ENCODE peak calls at places on chromosomes 5 and 9, in ten cellular contexts. One of them, this sample, is unnamed.

GRCh38 chr5:66884589-66885228 is 288.5 kb downstream of the MAST4 start:
- DNase-seq in GM23338: no peak
- DNase-seq in cardiac fibroblast: no peak
- DNase-seq in pancreas: no peak
- DNase-seq in left ventricle myocardium inferior: no peak
- DNase-seq in tibial nerve: no peak
- DNase-seq in lower lobe of right lung: no peak
- DNase-seq in foreskin fibroblast: no peak
- DNase-seq in Panc1: no peak
- DNase-seq in choroid plexus epithelial cell: no peak
- DNase-seq in this sample: no peak

GRCh38 chr5:33299621-33300208 is 141.1 kb upstream of the TARS1 start:
- DNase-seq in tibial nerve: no peak
- DNase-seq in cardiac fibroblast: peak
- DNase-seq in pancreas: no peak
- DNase-seq in foreskin fibroblast: peak
- DNase-seq in GM23338: peak
- DNase-seq in left ventricle myocardium inferior: no peak
- DNase-seq in lower lobe of right lung: no peak
- DNase-seq in choroid plexus epithelial cell: peak
- DNase-seq in Panc1: peak
- DNase-seq in this sample: no peak

GRCh38 chr9:129145316-129145715 is 32.7 kb downstream of the IER5L start:
- DNase-seq in foreskin fibroblast: peak
- DNase-seq in left ventricle myocardium inferior: no peak
- DNase-seq in tibial nerve: no peak
- DNase-seq in pancreas: no peak
- DNase-seq in GM23338: no peak
- DNase-seq in cardiac fibroblast: peak
- DNase-seq in choroid plexus epithelial cell: peak
- DNase-seq in Panc1: no peak
- DNase-seq in lower lobe of right lung: no peak
- DNase-seq in this sample: no peak

GRCh38 chr9:21104787-21105186 is 27.0 kb upstream of the IFNB1 start:
- DNase-seq in foreskin fibroblast: no peak
- DNase-seq in lower lobe of right lung: no peak
- DNase-seq in Panc1: no peak
- DNase-seq in pancreas: no peak
- DNase-seq in tibial nerve: no peak
- DNase-seq in cardiac fibroblast: no peak
- DNase-seq in choroid plexus epithelial cell: no peak
- DNase-seq in left ventricle myocardium inferior: no peak
- DNase-seq in GM23338: no peak
- DNase-seq in this sample: no peak

GRCh38 chr9:7491641-7492040 is 307.9 kb downstream of the DMAC1 start:
- DNase-seq in lower lobe of right lung: no peak
- DNase-seq in GM23338: no peak
- DNase-seq in foreskin fibroblast: no peak
- DNase-seq in cardiac fibroblast: no peak
- DNase-seq in left ventricle myocardium inferior: no peak
- DNase-seq in choroid plexus epithelial cell: no peak
- DNase-seq in tibial nerve: no peak
- DNase-seq in Panc1: no peak
- DNase-seq in pancreas: no peak
- DNase-seq in this sample: no peak

GRCh38 chr9:9942764-9943424 is 669.9 kb downstream of the PTPRD start:
- DNase-seq in pancreas: peak
- DNase-seq in tibial nerve: peak
- DNase-seq in foreskin fibroblast: peak
- DNase-seq in GM23338: peak
- DNase-seq in cardiac fibroblast: peak
- DNase-seq in choroid plexus epithelial cell: peak
- DNase-seq in left ventricle myocardium inferior: peak
- DNase-seq in lower lobe of right lung: peak
- DNase-seq in Panc1: peak
- DNase-seq in this sample: peak

GRCh38 chr9:88777498-88778312 is 213.6 kb upstream of the S1PR3 start:
- DNase-seq in GM23338: no peak
- DNase-seq in choroid plexus epithelial cell: peak
- DNase-seq in left ventricle myocardium inferior: peak
- DNase-seq in cardiac fibroblast: peak
- DNase-seq in pancreas: no peak
- DNase-seq in lower lobe of right lung: no peak
- DNase-seq in tibial nerve: no peak
- DNase-seq in Panc1: no peak
- DNase-seq in foreskin fibroblast: no peak
- DNase-seq in this sample: no peak

GRCh38 chr5:17992296-17992695 is 358.0 kb downstream of the TAF11L14 start:
- DNase-seq in lower lobe of right lung: no peak
- DNase-seq in Panc1: no peak
- DNase-seq in left ventricle myocardium inferior: no peak
- DNase-seq in choroid plexus epithelial cell: no peak
- DNase-seq in foreskin fibroblast: no peak
- DNase-seq in tibial nerve: no peak
- DNase-seq in GM23338: no peak
- DNase-seq in pancreas: no peak
- DNase-seq in cardiac fibroblast: no peak
- DNase-seq in this sample: no peak

GRCh38 chr5:10636363-10637142 is 72.7 kb downstream of the ANKRD33B start:
- DNase-seq in pancreas: no peak
- DNase-seq in lower lobe of right lung: no peak
- DNase-seq in Panc1: no peak
- DNase-seq in left ventricle myocardium inferior: no peak
- DNase-seq in foreskin fibroblast: no peak
- DNase-seq in cardiac fibroblast: no peak
- DNase-seq in tibial nerve: no peak
- DNase-seq in GM23338: no peak
- DNase-seq in choroid plexus epithelial cell: no peak
- DNase-seq in this sample: no peak

GRCh38 chr9:101737705-101738565 is 512 bp downstream of the GRIN3A start:
- DNase-seq in Panc1: no peak
- DNase-seq in pancreas: peak
- DNase-seq in foreskin fibroblast: no peak
- DNase-seq in choroid plexus epithelial cell: no peak
- DNase-seq in tibial nerve: no peak
- DNase-seq in lower lobe of right lung: peak
- DNase-seq in GM23338: peak
- DNase-seq in cardiac fibroblast: no peak
- DNase-seq in left ventricle myocardium inferior: peak
- DNase-seq in this sample: no peak

GRCh38 chr5:98928802-98929122 is at the start of gene CHD1:
- DNase-seq in foreskin fibroblast: peak
- DNase-seq in choroid plexus epithelial cell: peak
- DNase-seq in tibial nerve: peak
- DNase-seq in cardiac fibroblast: peak
- DNase-seq in left ventricle myocardium inferior: peak
- DNase-seq in pancreas: peak
- DNase-seq in Panc1: no peak
- DNase-seq in lower lobe of right lung: peak
- DNase-seq in GM23338: peak
- DNase-seq in this sample: peak

GRCh38 chr9:133251773-133252172 is 23.2 kb downstream of the ABO start:
- DNase-seq in foreskin fibroblast: no peak
- DNase-seq in pancreas: no peak
- DNase-seq in Panc1: no peak
- DNase-seq in cardiac fibroblast: no peak
- DNase-seq in GM23338: no peak
- DNase-seq in choroid plexus epithelial cell: no peak
- DNase-seq in tibial nerve: no peak
- DNase-seq in lower lobe of right lung: no peak
- DNase-seq in left ventricle myocardium inferior: no peak
- DNase-seq in this sample: no peak

GRCh38 chr9:83956288-83957028 is 23.6 kb downstream of the HNRNPK start:
- DNase-seq in choroid plexus epithelial cell: peak
- DNase-seq in Panc1: no peak
- DNase-seq in pancreas: peak
- DNase-seq in GM23338: peak
- DNase-seq in tibial nerve: peak
- DNase-seq in lower lobe of right lung: peak
- DNase-seq in foreskin fibroblast: peak
- DNase-seq in cardiac fibroblast: peak
- DNase-seq in left ventricle myocardium inferior: peak
- DNase-seq in this sample: no peak

GRCh38 chr5:93578813-93579560 is 2.0 kb downstream of the NR2F1-AS1 start:
- DNase-seq in foreskin fibroblast: peak
- DNase-seq in GM23338: peak
- DNase-seq in cardiac fibroblast: peak
- DNase-seq in Panc1: no peak
- DNase-seq in choroid plexus epithelial cell: peak
- DNase-seq in lower lobe of right lung: peak
- DNase-seq in tibial nerve: peak
- DNase-seq in left ventricle myocardium inferior: no peak
- DNase-seq in pancreas: no peak
- DNase-seq in this sample: no peak

GRCh38 chr5:23389543-23390215 is 117.7 kb upstream of the PRDM9 start:
- DNase-seq in tibial nerve: no peak
- DNase-seq in Panc1: no peak
- DNase-seq in lower lobe of right lung: no peak
- DNase-seq in choroid plexus epithelial cell: no peak
- DNase-seq in foreskin fibroblast: no peak
- DNase-seq in pancreas: no peak
- DNase-seq in left ventricle myocardium inferior: no peak
- DNase-seq in GM23338: no peak
- DNase-seq in cardiac fibroblast: peak
- DNase-seq in this sample: no peak

GRCh38 chr5:91441082-91441481 is 58.0 kb upstream of the ARRDC3 start:
- DNase-seq in tibial nerve: no peak
- DNase-seq in Panc1: no peak
- DNase-seq in choroid plexus epithelial cell: no peak
- DNase-seq in left ventricle myocardium inferior: no peak
- DNase-seq in lower lobe of right lung: no peak
- DNase-seq in pancreas: no peak
- DNase-seq in cardiac fibroblast: no peak
- DNase-seq in foreskin fibroblast: no peak
- DNase-seq in GM23338: no peak
- DNase-seq in this sample: no peak

GRCh38 chr5:91436241-91436640 is 53.1 kb upstream of the ARRDC3 start:
- DNase-seq in lower lobe of right lung: no peak
- DNase-seq in foreskin fibroblast: no peak
- DNase-seq in choroid plexus epithelial cell: no peak
- DNase-seq in tibial nerve: no peak
- DNase-seq in Panc1: no peak
- DNase-seq in GM23338: no peak
- DNase-seq in left ventricle myocardium inferior: no peak
- DNase-seq in cardiac fibroblast: no peak
- DNase-seq in pancreas: no peak
- DNase-seq in this sample: no peak

GRCh38 chr5:91443028-91443427 is 59.9 kb upstream of the ARRDC3 start:
- DNase-seq in lower lobe of right lung: no peak
- DNase-seq in tibial nerve: no peak
- DNase-seq in foreskin fibroblast: peak
- DNase-seq in GM23338: no peak
- DNase-seq in choroid plexus epithelial cell: no peak
- DNase-seq in Panc1: no peak
- DNase-seq in pancreas: no peak
- DNase-seq in left ventricle myocardium inferior: no peak
- DNase-seq in cardiac fibroblast: no peak
- DNase-seq in this sample: peak

GRCh38 chr5:91434348-91434747 is 51.2 kb upstream of the ARRDC3 start:
- DNase-seq in cardiac fibroblast: no peak
- DNase-seq in left ventricle myocardium inferior: no peak
- DNase-seq in lower lobe of right lung: no peak
- DNase-seq in GM23338: no peak
- DNase-seq in choroid plexus epithelial cell: no peak
- DNase-seq in Panc1: no peak
- DNase-seq in foreskin fibroblast: no peak
- DNase-seq in tibial nerve: no peak
- DNase-seq in pancreas: no peak
- DNase-seq in this sample: no peak

GRCh38 chr5:91438871-91439270 is 55.8 kb upstream of the ARRDC3 start:
- DNase-seq in foreskin fibroblast: no peak
- DNase-seq in pancreas: no peak
- DNase-seq in Panc1: no peak
- DNase-seq in lower lobe of right lung: no peak
- DNase-seq in left ventricle myocardium inferior: no peak
- DNase-seq in choroid plexus epithelial cell: no peak
- DNase-seq in GM23338: peak
- DNase-seq in cardiac fibroblast: no peak
- DNase-seq in tibial nerve: no peak
- DNase-seq in this sample: no peak
- TF ChIP-seq CTCF in foreskin fibroblast: no peak
- TF ChIP-seq CTCF in pancreas: no peak
- TF ChIP-seq CTCF in Panc1: peak
- TF ChIP-seq CTCF in lower lobe of right lung: no peak
- TF ChIP-seq CTCF in left ventricle myocardium inferior: no peak
- TF ChIP-seq CTCF in choroid plexus epithelial cell: no peak
- TF ChIP-seq CTCF in GM23338: peak
- TF ChIP-seq CTCF in cardiac fibroblast: no peak
- TF ChIP-seq CTCF in tibial nerve: no peak
- TF ChIP-seq CTCF in this sample: no peak

GRCh38 chr9:105500108-105500766 is 52.4 kb downstream of the FSD1L start:
- DNase-seq in lower lobe of right lung: no peak
- DNase-seq in GM23338: no peak
- DNase-seq in tibial nerve: no peak
- DNase-seq in foreskin fibroblast: no peak
- DNase-seq in choroid plexus epithelial cell: peak
- DNase-seq in left ventricle myocardium inferior: no peak
- DNase-seq in pancreas: no peak
- DNase-seq in Panc1: no peak
- DNase-seq in cardiac fibroblast: peak
- DNase-seq in this sample: no peak
- H3K4me3 ChIP-seq in lower lobe of right lung: no peak
- H3K4me3 ChIP-seq in GM23338: no peak
- H3K4me3 ChIP-seq in tibial nerve: no peak
- H3K4me3 ChIP-seq in foreskin fibroblast: no peak
- H3K4me3 ChIP-seq in choroid plexus epithelial cell: no peak
- H3K4me3 ChIP-seq in left ventricle myocardium inferior: no peak
- H3K4me3 ChIP-seq in pancreas: no peak
- H3K4me3 ChIP-seq in Panc1: no peak
- H3K4me3 ChIP-seq in cardiac fibroblast: no peak
- H3K4me3 ChIP-seq in this sample: no peak

GRCh38 chr5:157799578-157799977 is 56.1 kb downstream of the LSM11 start:
- DNase-seq in GM23338: no peak
- DNase-seq in cardiac fibroblast: no peak
- DNase-seq in left ventricle myocardium inferior: no peak
- DNase-seq in Panc1: no peak
- DNase-seq in lower lobe of right lung: no peak
- DNase-seq in choroid plexus epithelial cell: no peak
- DNase-seq in pancreas: no peak
- DNase-seq in tibial nerve: no peak
- DNase-seq in foreskin fibroblast: no peak
- DNase-seq in this sample: no peak

GRCh38 chr5:157802747-157803146 is 56.2 kb downstream of the CLINT1 start:
- DNase-seq in pancreas: no peak
- DNase-seq in foreskin fibroblast: no peak
- DNase-seq in GM23338: no peak
- DNase-seq in Panc1: no peak
- DNase-seq in lower lobe of right lung: no peak
- DNase-seq in choroid plexus epithelial cell: no peak
- DNase-seq in tibial nerve: no peak
- DNase-seq in cardiac fibroblast: no peak
- DNase-seq in left ventricle myocardium inferior: no peak
- DNase-seq in this sample: no peak

GRCh38 chr5:157800109-157800508 is 56.6 kb downstream of the LSM11 start:
- DNase-seq in foreskin fibroblast: no peak
- DNase-seq in lower lobe of right lung: no peak
- DNase-seq in cardiac fibroblast: no peak
- DNase-seq in pancreas: no peak
- DNase-seq in left ventricle myocardium inferior: no peak
- DNase-seq in GM23338: no peak
- DNase-seq in Panc1: no peak
- DNase-seq in choroid plexus epithelial cell: no peak
- DNase-seq in tibial nerve: no peak
- DNase-seq in this sample: no peak
- TF ChIP-seq CTCF in foreskin fibroblast: no peak
- TF ChIP-seq CTCF in lower lobe of right lung: no peak
- TF ChIP-seq CTCF in cardiac fibroblast: no peak
- TF ChIP-seq CTCF in pancreas: no peak
- TF ChIP-seq CTCF in left ventricle myocardium inferior: no peak
- TF ChIP-seq CTCF in GM23338: no peak
- TF ChIP-seq CTCF in Panc1: no peak
- TF ChIP-seq CTCF in choroid plexus epithelial cell: no peak
- TF ChIP-seq CTCF in tibial nerve: no peak
- TF ChIP-seq CTCF in this sample: no peak

GRCh38 chr9:16328349-16328748 is 542.1 kb downstream of the BNC2 start:
- DNase-seq in Panc1: no peak
- DNase-seq in GM23338: no peak
- DNase-seq in choroid plexus epithelial cell: peak
- DNase-seq in cardiac fibroblast: no peak
- DNase-seq in left ventricle myocardium inferior: no peak
- DNase-seq in tibial nerve: no peak
- DNase-seq in lower lobe of right lung: no peak
- DNase-seq in foreskin fibroblast: no peak
- DNase-seq in pancreas: no peak
- DNase-seq in this sample: no peak
- H3K4me3 ChIP-seq in Panc1: no peak
- H3K4me3 ChIP-seq in GM23338: no peak
- H3K4me3 ChIP-seq in choroid plexus epithelial cell: no peak
- H3K4me3 ChIP-seq in cardiac fibroblast: no peak
- H3K4me3 ChIP-seq in left ventricle myocardium inferior: no peak
- H3K4me3 ChIP-seq in tibial nerve: no peak
- H3K4me3 ChIP-seq in lower lobe of right lung: no peak
- H3K4me3 ChIP-seq in foreskin fibroblast: no peak
- H3K4me3 ChIP-seq in pancreas: no peak
- H3K4me3 ChIP-seq in this sample: no peak